ENCODE peak calls at places on chromosomes 12 and 14, in six cellular contexts. N is GM13976; P is stimulated activated CD4-positive, alpha-beta T cell treated with anti-CD3 and anti-CD28 coated beads, Interleukin-2, amount 100 ng/mL, for 48 hours; V is stomach; S is caudate nucleus; E is naive B cell. L is an unnamed sample.

GRCh38 chr12:131202592-131203378 is 249.1 kb downstream of the ADGRD1 start:
- DNase-seq in V (no peak), P (no peak), E (no peak), N (peak; percentile 23), S (no peak), L (peak; percentile 12)

GRCh38 chr12:69238589-69239285 is 632 bp upstream of the CPSF6 start:
- DNase-seq in V (no peak), N (no peak), E (no peak), S (no peak), P (no peak), L (no peak)

GRCh38 chr14:54643696-54644176 is 76.8 kb downstream of the SAMD4A start:
- DNase-seq in E (no peak), S (no peak), N (no peak), P (no peak), V (no peak), L (no peak)

GRCh38 chr14:75126121-75126544 is 715 bp downstream of the NEK9 start:
- DNase-seq in S (no peak), E (peak; percentile 17), V (no peak), N (peak; percentile 40), P (no peak), L (peak; percentile 36)

GRCh38 chr14:43647302-43647701 is 859.8 kb downstream of the FSCB start:
- DNase-seq in S (no peak), V (no peak), N (no peak), E (no peak), P (no peak), L (no peak)

GRCh38 chr12:29041621-29042020 is 107.5 kb upstream of the FAR2 start:
- DNase-seq in V (no peak), E (no peak), S (no peak), N (no peak), P (no peak), L (no peak)

GRCh38 chr14:54642950-54643695 is 76.2 kb downstream of the SAMD4A start:
- DNase-seq in N (peak; percentile 32), V (no peak), P (no peak), E (peak; percentile 23), S (no peak), L (peak; percentile 28)

GRCh38 chr12:95440401-95440800 is 33.6 kb upstream of the METAP2 start:
- DNase-seq in N (no peak), P (no peak), S (no peak), E (no peak), V (no peak), L (no peak)

GRCh38 chr12:52818376-52818775 is 4.5 kb upstream of the KRT4 start:
- DNase-seq in E (no peak), V (no peak), N (no peak), P (no peak), S (no peak), L (no peak)

GRCh38 chr12:68971404-68971803 is 38.4 kb upstream of the CPM start:
- DNase-seq in V (no peak), E (no peak), S (no peak), N (no peak), P (no peak), L (no peak)

GRCh38 chr12:117365072-117365616 is 3.7 kb upstream of the NOS1 start:
- DNase-seq in N (no peak), V (no peak), S (no peak), E (no peak), P (no peak), L (no peak)

GRCh38 chr12:124413401-124413800 is 118.5 kb downstream of the RFLNA start:
- DNase-seq in N (no peak), V (no peak), P (no peak), E (no peak), S (peak; percentile 27), L (no peak)

GRCh38 chr14:84272290-84272721 is 1257.6 kb upstream of the FLRT2 start:
- DNase-seq in S (no peak), P (no peak), N (no peak), V (no peak), E (no peak), L (no peak)

GRCh38 chr14:57634335-57634734 is 140.7 kb upstream of the CCDC198 start:
- DNase-seq in V (no peak), S (no peak), N (no peak), E (no peak), P (no peak), L (no peak)

GRCh38 chr14:91377700-91378652 is 39.6 kb downstream of the CCDC88C start:
- DNase-seq in V (no peak), P (no peak), N (no peak), S (peak; percentile 58), E (no peak), L (no peak)

GRCh38 chr14:76828339-76829015 is 2.3 kb downstream of the LRRC74A start:
- DNase-seq in N (no peak), V (no peak), S (no peak), E (no peak), P (no peak), L (no peak)

GRCh38 chr12:89276860-89277259 is 75.4 kb downstream of the DUSP6 start:
- DNase-seq in E (no peak), V (no peak), P (no peak), N (no peak), S (no peak), L (no peak)

GRCh38 chr12:66282244-66282643 is 20.0 kb upstream of the HELB start:
- DNase-seq in S (no peak), E (no peak), V (no peak), N (no peak), P (no peak), L (no peak)

GRCh38 chr14:54579606-54580005 is 12.7 kb downstream of the SAMD4A start:
- DNase-seq in S (no peak), P (no peak), E (no peak), N (no peak), V (no peak), L (no peak)

GRCh38 chr12:96150442-96150841 is 43.7 kb upstream of the ELK3 start:
- DNase-seq in P (no peak), E (no peak), N (no peak), S (no peak), V (no peak), L (no peak)

GRCh38 chr14:69711065-69711464 is 55.9 kb upstream of the SRSF5 start:
- DNase-seq in P (no peak), S (peak; percentile 76), V (no peak), E (no peak), N (no peak), L (no peak)

GRCh38 chr12:56724660-56724988 is 475 bp downstream of the NACA start:
- DNase-seq in E (no peak), S (no peak), V (no peak), N (no peak), P (no peak), L (no peak)

GRCh38 chr14:86779416-86779815 is 1213.6 kb downstream of the GALC start:
- DNase-seq in P (no peak), V (no peak), N (no peak), S (no peak), E (no peak), L (no peak)

GRCh38 chr14:103522649-103523582 is at the start of gene CKB:
- DNase-seq in P (no peak), S (peak; percentile 80), N (peak; percentile 74), V (peak; percentile 79), E (no peak), L (peak; percentile 84)

GRCh38 chr14:90300649-90301048 is 31.1 kb downstream of the NRDE2 start:
- DNase-seq in S (no peak), E (no peak), N (no peak), P (no peak), V (no peak), L (no peak)

GRCh38 chr12:124567673-124568373 is 411 bp upstream of the NCOR2 start:
- DNase-seq in V (peak; percentile 93), S (peak; percentile 83), E (peak; percentile 68), P (peak; percentile 68), N (peak; percentile 96), L (peak; percentile 96)

GRCh38 chr14:29796853-29797252 is 130.8 kb downstream of the PRKD1 start:
- DNase-seq in S (no peak), V (no peak), N (no peak), P (no peak), E (no peak), L (no peak)